ENCODE peak calls at places on chromosome 15, in four cellular contexts. H is left ventricle myocardium inferior, R is fibroblast of lung, M is tibial artery. T is an unnamed sample. For H3K9me3 and H3K36me3, the result is how much of the 10 kb centered on the place peaks cover.

GRCh38 chr15:33013827-33014445 is 180.6 kb downstream of the FMN1 start:
- DNase-seq in H (no peak), R (peak), M (no peak), T (no peak)

GRCh38 chr15:71162309-71162708 is 47.0 kb downstream of the THSD4 start:
- DNase-seq in H (no peak), R (no peak), M (no peak), T (no peak)

GRCh38 chr15:70309716-70310115 is 212.0 kb upstream of the TLE3 start:
- DNase-seq in H (no peak), R (no peak), M (no peak), T (no peak)

GRCh38 chr15:80436511-80437307 is 32.5 kb downstream of the ARNT2 start:
- DNase-seq in H (no peak), R (peak), M (no peak), T (no peak)

GRCh38 chr15:70299931-70300858 is 202.5 kb upstream of the TLE3 start:
- DNase-seq in H (no peak), R (no peak), M (no peak), T (no peak)

GRCh38 chr15:33988384-33988783 is 20.1 kb downstream of the CHRM5 start:
- DNase-seq in H (no peak), R (peak), M (no peak), T (no peak)

GRCh38 chr15:90497912-90498311 is 31.8 kb upstream of the CRTC3 start:
- DNase-seq in H (no peak), R (no peak), M (no peak), T (no peak)

GRCh38 chr15:55917881-55918296 is 75.5 kb downstream of the NEDD4 start:
- DNase-seq in H (no peak), R (peak), M (no peak), T (no peak)

GRCh38 chr15:62624541-62625399 is 417.8 kb upstream of the TPM1 start:
- DNase-seq in H (no peak), R (peak), M (no peak), T (no peak)

GRCh38 chr15:53536479-53537120 is 222.9 kb downstream of the WDR72 start:
- DNase-seq in H (no peak), R (peak), M (no peak), T (no peak)

GRCh38 chr15:59958288-59958687 is 45.8 kb upstream of the FOXB1 start:
- DNase-seq in H (no peak), R (no peak), M (no peak), T (no peak)

GRCh38 chr15:81301815-81302399 is 22.0 kb downstream of the STARD5 start:
- DNase-seq in H (no peak), R (no peak), M (peak), T (no peak)

GRCh38 chr15:89486726-89487050 is 9.7 kb downstream of the RHCG start:
- DNase-seq in H (no peak), R (no peak), M (peak), T (no peak)

GRCh38 chr15:90872481-90873184 is 4.2 kb downstream of the FURIN start:
- DNase-seq in H (no peak), R (peak), M (no peak), T (no peak)

GRCh38 chr15:33907326-33907725 is 61.0 kb upstream of the CHRM5 start:
- DNase-seq in H (no peak), R (no peak), M (no peak), T (no peak)

GRCh38 chr15:42759093-42759492 is 22.2 kb upstream of the CDAN1 start:
- DNase-seq in H (no peak), R (no peak), M (no peak), T (no peak)

GRCh38 chr15:42760759-42761158 is 23.8 kb upstream of the CDAN1 start:
- DNase-seq in H (no peak), R (no peak), M (no peak), T (no peak)
- H3K9me3 ChIP-seq in H (under half), R (under half), M (under half), T (under half)

DNA sequence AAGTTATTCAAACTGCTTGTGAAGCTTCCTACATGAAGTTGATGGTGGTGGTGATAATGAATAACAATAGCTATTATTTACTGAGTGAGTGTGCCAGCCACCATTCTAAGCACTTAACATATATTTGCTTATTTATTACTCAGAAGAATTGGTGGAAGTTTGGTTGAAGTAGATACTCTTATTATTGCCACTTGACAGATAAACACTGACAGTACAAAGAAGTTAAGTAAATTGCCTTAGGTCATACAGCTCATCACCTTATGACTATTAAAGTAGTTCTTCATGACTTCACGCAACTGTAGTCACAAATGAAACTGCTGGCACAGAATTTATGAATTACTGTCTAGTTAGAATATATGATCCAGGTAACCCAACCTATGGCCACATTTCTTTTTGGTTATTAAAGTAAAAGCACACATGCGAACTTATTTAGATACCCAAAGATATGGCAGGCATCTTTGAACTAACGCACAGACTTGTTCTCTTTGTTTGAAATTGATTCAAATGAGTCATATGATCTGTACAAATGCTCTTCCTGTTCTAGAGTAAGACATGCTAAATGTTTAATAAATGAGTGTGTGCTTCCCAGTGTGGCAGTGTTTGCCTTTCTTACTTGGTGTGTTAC is 99.8 kb upstream of the NR2F2 start:
- DNase-seq in H (no peak), R (peak), M (no peak), T (no peak)
- H3K36me3 ChIP-seq in H (under half), R (under half), M (under half), T (under half)

GRCh38 chr15:79035111-79035601 is 55.4 kb downstream of the RASGRF1 start:
- DNase-seq in H (no peak), R (no peak), M (no peak), T (no peak)
- TF ChIP-seq CTCF in H (no peak), R (peak), M (no peak), T (no peak)

DNA sequence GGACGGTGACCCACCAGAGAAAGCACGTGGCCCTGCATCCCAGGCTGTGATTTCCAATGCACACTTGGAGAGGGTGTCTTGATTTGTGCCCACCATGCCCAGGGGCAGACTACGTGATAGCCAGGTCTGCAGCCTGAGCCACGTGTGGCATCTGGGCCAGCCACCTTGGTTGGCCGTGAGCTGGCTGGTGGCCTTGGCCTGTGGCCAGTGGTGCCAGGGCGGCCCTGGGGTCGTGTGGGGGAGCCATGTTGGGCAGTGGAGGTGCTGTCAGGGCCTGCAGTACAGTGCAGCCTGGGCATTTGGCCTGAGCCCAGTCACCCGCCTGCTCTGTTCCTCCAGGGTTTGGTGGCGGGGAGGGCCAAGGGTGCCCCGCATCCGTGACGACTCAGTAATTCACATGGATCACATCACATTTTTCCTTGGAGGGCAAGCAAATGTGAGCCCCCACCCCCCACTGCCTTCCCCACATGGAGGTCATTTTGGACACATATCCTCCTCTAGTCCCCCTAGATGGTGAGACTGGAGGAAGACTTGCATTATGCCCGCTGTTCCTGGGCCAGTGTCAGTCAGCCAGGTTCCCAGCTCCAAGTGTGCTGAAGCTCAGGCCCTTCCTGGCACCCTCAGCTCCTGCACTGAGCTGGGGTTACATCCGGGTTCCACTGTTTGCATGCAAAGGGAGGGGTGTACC is 201.4 kb downstream of the UBE3A start:
- DNase-seq in H (no peak), R (no peak), M (peak), T (peak)
- H3K9me3 ChIP-seq in H (under half), R (under half), M (under half), T (half or more)

GRCh38 chr15:63675263-63675662 is 78.1 kb downstream of the FBXL22 start:
- DNase-seq in H (no peak), R (no peak), M (no peak), T (no peak)
- H3K36me3 ChIP-seq in H (half or more), R (under half), M (half or more), T (half or more)

GRCh38 chr15:26048669-26049068 is 185.5 kb upstream of the ATP10A start:
- DNase-seq in H (no peak), R (no peak), M (no peak), T (no peak)
- TF ChIP-seq CTCF in H (no peak), R (no peak), M (no peak), T (no peak)

DNA sequence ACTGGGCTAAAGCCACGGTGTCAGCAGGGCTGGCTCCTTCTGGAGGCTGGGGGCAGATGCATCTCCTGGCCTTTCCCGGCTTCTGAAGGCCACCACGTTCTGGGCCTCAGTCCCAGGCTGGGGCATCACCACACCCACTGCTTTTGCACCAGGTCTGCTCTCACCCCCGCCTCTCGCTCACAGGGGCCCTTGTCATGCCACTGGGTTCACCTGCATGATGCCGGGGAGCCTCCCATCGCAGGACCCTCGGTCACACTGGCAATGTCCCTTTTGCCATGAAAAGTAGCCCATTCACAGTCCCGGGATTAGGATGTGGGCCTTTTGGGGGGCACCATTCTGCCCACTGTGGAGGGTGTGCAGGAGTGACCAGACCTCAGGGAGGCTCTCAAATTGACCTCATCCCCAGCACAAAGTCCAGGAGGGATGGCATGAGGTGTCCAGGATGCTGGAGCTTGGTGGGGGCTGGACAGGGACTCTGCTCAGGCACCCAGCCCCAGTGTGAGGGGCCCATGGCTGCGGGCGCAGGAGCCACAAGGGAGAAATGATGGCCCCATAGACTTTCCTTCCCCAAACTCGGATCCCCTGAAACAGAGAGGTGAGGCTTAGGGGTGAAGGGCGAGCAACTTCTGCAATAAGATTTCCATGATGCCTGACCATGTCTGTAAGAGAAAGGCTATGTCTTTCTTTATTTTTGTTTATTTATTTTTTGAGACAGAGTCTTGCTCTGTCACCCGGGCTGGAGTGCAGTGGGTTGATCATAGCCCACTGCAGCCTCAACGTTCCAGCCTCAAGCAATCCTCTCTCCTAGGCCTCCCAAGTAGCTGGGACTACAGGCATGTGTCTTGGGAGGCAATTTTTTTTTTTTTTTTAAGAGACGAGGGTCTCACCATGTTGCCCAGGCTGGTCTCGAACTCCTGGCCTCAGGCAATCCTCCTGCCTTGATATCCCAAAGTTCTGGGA is 189.1 kb downstream of the GOLGA6L6 start:
- DNase-seq in H (no peak), R (no peak), M (peak), T (no peak)
- H3K9me3 ChIP-seq in H (under half), R (under half), M (under half), T (under half)

DNA sequence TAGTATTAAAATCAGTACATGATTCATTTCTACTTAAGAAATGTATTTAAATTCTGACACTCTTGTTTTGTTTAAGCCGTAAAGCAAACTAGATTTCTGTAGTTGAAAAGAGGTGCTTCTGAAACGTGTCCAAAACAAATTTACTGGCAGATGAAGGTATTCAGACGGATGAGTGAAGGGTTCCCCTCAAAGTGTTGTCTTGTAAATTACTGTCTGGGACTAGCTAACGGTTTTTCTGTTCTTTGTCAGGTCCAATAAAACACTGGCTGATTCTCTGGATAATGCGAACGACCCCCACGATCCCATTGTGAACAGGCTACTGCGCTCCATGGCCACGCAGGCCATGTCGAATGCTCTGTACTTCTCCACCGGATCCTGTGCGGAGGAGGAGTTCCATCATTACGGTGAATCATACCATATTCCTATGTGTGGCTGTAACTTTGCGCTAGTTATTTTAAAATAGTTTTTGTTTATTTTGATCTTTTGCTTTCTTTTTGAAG is 27.7 kb downstream of the TIPIN start:
- DNase-seq in H (no peak), R (no peak), M (no peak), T (no peak)
- H3K36me3 ChIP-seq in H (half or more), R (under half), M (half or more), T (half or more)

T was measured in heart right ventricle.